ENCODE peak calls at places on chromosomes 13 and 19, in five cellular contexts. I, F, D, P and H are unnamed samples.

GRCh38 chr19:42965204-42965603 is 28.2 kb upstream of the PSG7 start:
- DNase-seq in P (no peak), D (no peak), F (no peak), I (no peak), H (no peak)

GRCh38 chr19:14185158-14185557 is 20.8 kb downstream of the ADGRL1 start:
- DNase-seq in I (no peak), F (no peak), D (no peak), P (no peak), H (no peak)

GRCh38 chr13:48304132-48304876 is 753 bp downstream of the RB1 start:
- DNase-seq in P (no peak), I (peak), D (no peak), F (no peak), H (no peak)

GRCh38 chr13:104614746-104615145 is 1548.5 kb upstream of the SLC10A2 start:
- DNase-seq in D (no peak), F (no peak), I (no peak), P (no peak), H (no peak)

GRCh38 chr13:102877285-102877684 is 31.5 kb downstream of the ERCC5 start:
- DNase-seq in P (no peak), F (no peak), D (no peak), I (no peak), H (no peak)

GRCh38 chr13:59734393-59734792 is 429.3 kb downstream of the DIAPH3 start:
- DNase-seq in F (no peak), D (no peak), I (no peak), P (no peak), H (no peak)

GRCh38 chr19:55393362-55393761 is 7.6 kb downstream of the RPL28 start:
- DNase-seq in I (no peak), P (no peak), D (no peak), F (no peak), H (no peak)

GRCh38 chr13:30792257-30793000 is 57.1 kb downstream of the ALOX5AP start:
- DNase-seq in P (peak), D (peak), I (peak), F (peak), H (no peak)

GRCh38 chr19:8388612-8388958 is 1.6 kb upstream of the RAB11B start:
- DNase-seq in D (no peak), I (no peak), P (no peak), F (no peak), H (no peak)

GRCh38 chr19:3336680-3337523 is 29.5 kb upstream of the NFIC start:
- DNase-seq in F (no peak), P (no peak), I (no peak), D (peak), H (no peak)
- TF ChIP-seq POLR2AphosphoS5 in F (no peak), P (no peak), I (peak), D (peak), H (peak)

DNA sequence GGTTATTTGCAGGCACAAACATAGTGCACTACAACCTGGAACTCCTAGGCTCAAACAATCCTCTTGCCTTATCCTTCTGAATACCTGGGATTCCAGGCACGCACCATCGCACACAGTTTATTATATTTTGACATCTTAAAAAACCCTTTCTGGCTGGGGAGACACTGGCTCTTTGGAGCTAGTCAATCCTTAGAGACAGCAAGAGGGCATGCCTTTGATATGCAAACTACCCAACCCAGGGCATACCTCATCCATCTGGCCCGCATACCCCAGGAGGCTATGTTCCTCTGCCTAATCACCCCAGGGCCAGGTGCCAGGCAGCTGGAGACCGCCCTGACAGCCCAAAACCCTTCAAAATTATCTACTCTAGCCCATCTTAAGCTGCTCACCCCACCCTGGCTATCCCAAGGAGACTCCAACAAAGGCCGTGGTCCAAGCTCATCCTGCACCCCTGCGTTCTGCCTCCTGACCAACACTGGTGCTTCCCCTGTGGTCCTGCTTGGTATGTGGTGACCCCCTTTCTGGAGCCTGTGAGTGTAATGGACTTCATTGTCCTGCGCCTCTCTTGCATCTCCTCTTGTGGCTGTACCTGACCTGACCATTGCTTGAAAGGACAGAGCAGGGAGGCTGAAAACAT is 86.4 kb downstream of the RGCC start:
- DNase-seq in I (no peak), D (no peak), F (no peak), P (no peak), H (no peak)
- TF ChIP-seq CTCF in I (no peak), D (no peak), F (no peak), P (no peak), H (no peak)

GRCh38 chr19:41879080-41879479 is 2.0 kb downstream of the CD79A start:
- DNase-seq in F (no peak), D (no peak), I (no peak), P (no peak), H (no peak)

GRCh38 chr19:41879670-41880328 is 2.7 kb downstream of the CD79A start:
- DNase-seq in D (no peak), I (no peak), F (no peak), P (no peak), H (no peak)

GRCh38 chr19:41877916-41878905 is 1.1 kb downstream of the CD79A start:
- DNase-seq in F (no peak), D (no peak), I (no peak), P (no peak), H (no peak)

GRCh38 chr19:41882568-41883462 is at the start of gene ARHGEF1:
- DNase-seq in D (peak), I (peak), F (peak), P (no peak), H (no peak)

DNA sequence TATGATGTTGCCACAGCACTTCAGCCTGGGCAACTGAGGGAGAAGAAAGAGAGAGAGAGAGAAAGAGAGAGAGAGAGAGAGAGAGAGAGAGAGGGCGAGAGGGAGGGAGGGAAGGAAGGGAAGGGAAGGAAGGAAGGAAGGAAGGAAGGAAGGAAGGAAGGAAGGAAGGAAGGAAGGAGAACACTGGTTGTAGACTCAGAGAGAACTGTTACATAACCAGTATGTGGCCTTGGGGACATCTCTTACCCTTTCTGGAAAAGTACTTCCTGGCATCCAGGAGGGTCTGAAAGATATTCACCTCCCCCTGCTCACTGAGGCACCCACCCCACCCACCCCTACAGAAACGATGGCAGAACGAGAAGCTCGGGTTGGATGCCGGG is 2.7 kb upstream of the ARHGEF1 start:
- DNase-seq in F (no peak), I (no peak), D (no peak), P (no peak), H (no peak)
- H3K27ac ChIP-seq in F (no peak), I (no peak), D (no peak), P (no peak), H (no peak)

DNA sequence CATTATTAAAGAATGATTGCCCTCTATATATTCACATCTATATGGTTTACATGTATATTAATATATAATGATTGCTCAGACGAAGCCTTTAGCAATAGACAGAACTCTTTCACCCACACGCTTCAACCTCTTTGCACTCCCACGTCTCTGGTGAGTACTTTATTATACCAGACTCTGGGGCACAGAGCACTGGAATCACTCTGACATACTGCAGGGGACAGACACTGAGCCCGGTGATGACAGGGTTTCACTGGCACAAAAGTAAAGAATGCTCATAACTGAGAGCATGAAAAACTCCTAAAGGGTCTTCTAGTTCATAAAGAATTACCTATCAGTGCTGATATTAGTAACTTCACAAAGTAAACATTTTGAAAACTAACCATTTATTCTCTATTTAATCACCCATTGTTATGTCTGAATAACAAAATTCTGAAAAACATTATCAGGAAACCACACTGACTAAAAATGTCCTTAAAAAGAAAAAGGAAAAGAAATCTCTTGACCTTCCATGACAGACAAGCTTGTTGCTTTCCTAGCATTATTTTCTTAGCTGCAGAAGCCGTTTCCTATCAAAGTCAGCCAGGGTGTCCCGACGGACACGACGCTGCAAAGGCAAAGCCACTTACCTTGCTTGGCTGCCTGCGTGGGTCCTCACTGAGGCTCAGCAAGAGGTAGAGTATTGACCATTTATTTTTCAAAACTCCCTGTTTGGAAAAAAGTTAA is 29.1 kb downstream of the TUBGCP3 start:
- DNase-seq in D (no peak), P (no peak), F (no peak), I (no peak), H (no peak)
- TF ChIP-seq POLR2AphosphoS5 in D (no peak), P (no peak), F (no peak), I (no peak), H (no peak)

GRCh38 chr19:10653482-10653731 is 739 bp upstream of the ILF3 start:
- DNase-seq in I (no peak), D (no peak), F (no peak), P (no peak), H (no peak)
- TF ChIP-seq CTCF in I (no peak), D (no peak), F (no peak), P (no peak), H (no peak)

DNA sequence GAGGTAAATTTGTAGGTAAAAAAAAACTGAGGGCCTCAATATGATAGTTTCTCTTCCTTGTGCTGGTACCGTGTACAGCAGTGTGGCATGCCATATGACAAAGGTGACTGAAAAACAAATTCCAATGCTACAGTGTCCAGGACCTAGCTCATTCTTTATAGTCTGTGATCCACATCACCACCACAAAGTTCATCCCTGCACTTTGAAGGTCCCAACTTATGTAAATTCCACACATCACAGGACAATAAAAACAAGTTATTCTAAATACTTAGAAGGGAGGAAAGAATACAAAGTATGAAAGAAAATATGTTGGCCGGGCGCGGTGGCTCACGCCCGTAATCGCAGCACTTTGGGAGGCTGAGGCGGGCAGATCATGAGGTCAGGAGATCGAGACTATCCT is 314.6 kb upstream of the SGCG start:
- DNase-seq in P (no peak), I (no peak), D (no peak), F (no peak), H (no peak)
- H3K27ac ChIP-seq in P (no peak), I (no peak), D (no peak), F (no peak), H (no peak)

GRCh38 chr13:107586216-107586615 is 629.1 kb downstream of the LIG4 start:
- DNase-seq in D (no peak), F (no peak), I (no peak), P (no peak), H (no peak)

GRCh38 chr13:107585466-107585865 is 629.9 kb downstream of the LIG4 start:
- DNase-seq in I (no peak), P (no peak), F (no peak), D (no peak), H (no peak)

GRCh38 chr13:107576430-107576829 is 638.9 kb downstream of the LIG4 start:
- DNase-seq in I (no peak), D (no peak), F (no peak), P (no peak), H (no peak)

GRCh38 chr13:107582171-107582570 is 633.2 kb downstream of the LIG4 start:
- DNase-seq in D (no peak), F (no peak), P (no peak), I (no peak), H (no peak)

GRCh38 chr13:107581009-107581408 is 634.3 kb downstream of the LIG4 start:
- DNase-seq in F (peak), D (no peak), P (no peak), I (no peak), H (no peak)
- TF ChIP-seq POLR2AphosphoS5 in F (no peak), D (no peak), P (no peak), I (no peak), H (no peak)

DNA sequence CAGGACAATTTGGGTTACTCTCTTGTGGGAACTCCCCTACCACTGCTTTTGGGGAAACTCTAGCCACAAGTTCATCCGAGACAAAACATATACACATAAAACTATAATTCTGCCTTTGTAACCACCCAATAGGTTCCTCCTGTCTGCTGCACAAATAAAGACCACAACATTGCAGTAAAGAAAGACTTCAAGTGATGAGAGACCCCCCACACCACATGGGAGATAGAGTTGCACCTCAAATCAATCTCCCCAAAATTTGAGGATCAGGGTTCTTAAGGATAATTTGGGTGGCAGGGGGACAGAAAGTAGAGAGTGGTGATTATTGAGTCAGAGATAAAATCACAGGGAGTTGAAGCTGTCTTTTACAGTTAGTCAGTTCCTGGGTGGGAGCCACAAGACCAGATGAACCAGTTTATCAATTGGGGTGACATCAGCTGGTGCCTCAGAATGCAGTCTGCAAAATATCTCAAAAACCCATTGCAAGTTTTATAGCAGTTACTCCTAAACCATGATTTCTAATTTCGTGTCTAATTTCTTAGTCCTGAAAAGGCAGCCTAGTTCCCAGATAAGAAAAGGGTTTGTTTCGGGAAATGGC is 1348.5 kb downstream of the PCDH9 start:
- DNase-seq in F (no peak), P (no peak), D (no peak), I (no peak), H (no peak)
- TF ChIP-seq CTCF in F (no peak), P (no peak), D (no peak), I (no peak), H (no peak)

GRCh38 chr13:98443800-98444325 is 133.0 kb downstream of the STK24 start:
- DNase-seq in P (no peak), I (no peak), F (no peak), D (no peak), H (no peak)
- H3K27ac ChIP-seq in P (no peak), I (no peak), F (no peak), D (peak), H (peak)

GRCh38 chr19:33804021-33804799 is 7.5 kb downstream of the KCTD15 start:
- DNase-seq in D (no peak), I (no peak), F (no peak), P (no peak), H (no peak)
- TF ChIP-seq POLR2AphosphoS5 in D (no peak), I (no peak), F (no peak), P (no peak), H (peak)